ENCODE peak calls at places on chromosomes 11 and 22, in five cellular contexts. G, F, Y, C and N are unnamed samples.

GRCh38 chr22:35572552-35572951 is 31.9 kb downstream of the RASD2 start:
- DNase-seq in G (no peak), F (no peak), Y (no peak), C (no peak), N (no peak)

GRCh38 chr11:4606231-4607015 is 1.6 kb downstream of the TRIM68 start:
- DNase-seq in G (peak), F (no peak), Y (no peak), C (no peak), N (no peak)

GRCh38 chr22:28949788-28950187 is 66.4 kb downstream of the ZNRF3 start:
- DNase-seq in G (no peak), F (no peak), Y (no peak), C (no peak), N (no peak)

GRCh38 chr11:130527648-130528300 is 79.3 kb downstream of the ADAMTS15 start:
- DNase-seq in G (no peak), F (no peak), Y (no peak), C (peak), N (no peak)

GRCh38 chr11:77191429-77191822 is 63.4 kb downstream of the MYO7A start:
- DNase-seq in G (no peak), F (no peak), Y (no peak), C (no peak), N (no peak)

GRCh38 chr22:47163481-47163875 is 401.0 kb downstream of the TBC1D22A start:
- DNase-seq in G (no peak), F (no peak), Y (no peak), C (no peak), N (no peak)

GRCh38 chr11:126680109-126680508 is 320.5 kb downstream of the KIRREL3 start:
- DNase-seq in G (no peak), F (no peak), Y (no peak), C (no peak), N (no peak)

GRCh38 chr11:95517453-95517852 is 272.1 kb downstream of the FAM76B start:
- DNase-seq in G (no peak), F (no peak), Y (no peak), C (no peak), N (no peak)

GRCh38 chr11:33733978-33734377 is 2.2 kb downstream of the CD59 start:
- DNase-seq in G (no peak), F (no peak), Y (no peak), C (no peak), N (no peak)

GRCh38 chr11:131895865-131896264 is 525.5 kb downstream of the NTM start:
- DNase-seq in G (no peak), F (no peak), Y (no peak), C (no peak), N (no peak)

GRCh38 chr11:129285387-129285786 is 90.3 kb upstream of the BARX2 start:
- DNase-seq in G (no peak), F (no peak), Y (no peak), C (no peak), N (no peak)

GRCh38 chr22:23408321-23408720 is 171.8 kb downstream of the IGLL1 start:
- DNase-seq in G (no peak), F (no peak), Y (no peak), C (no peak), N (no peak)

GRCh38 chr11:46845440-46845739 is 690 bp downstream of the CKAP5 start:
- DNase-seq in G (peak), F (no peak), Y (no peak), C (no peak), N (no peak)

GRCh38 chr11:133064152-133064877 is 468.0 kb downstream of the OPCML start:
- DNase-seq in G (no peak), F (no peak), Y (no peak), C (peak), N (peak)

DNA sequence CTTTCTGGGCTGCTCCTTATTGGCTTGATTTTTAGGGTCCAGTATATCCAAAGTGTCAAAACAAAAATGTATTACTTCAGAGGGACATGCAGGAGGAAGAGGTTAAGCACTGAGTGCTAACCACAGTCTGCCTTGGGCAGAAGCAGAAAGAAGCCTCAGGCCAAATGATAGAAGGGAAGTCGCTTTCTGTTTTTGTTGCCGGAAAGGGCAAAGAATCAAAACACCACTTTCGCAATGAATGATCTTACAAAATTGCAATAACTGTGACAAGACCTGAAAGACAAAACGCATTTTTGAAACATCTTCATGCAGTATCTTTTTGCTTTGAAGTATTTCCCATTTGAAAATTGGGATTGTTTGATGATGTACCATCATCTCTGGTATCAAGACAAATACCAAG is 70.1 kb upstream of the PICALM start:
- DNase-seq in G (no peak), F (peak), Y (peak), C (peak), N (no peak)
- H3K4me3 ChIP-seq in G (no peak), F (peak), Y (peak), C (no peak), N (no peak)

DNA sequence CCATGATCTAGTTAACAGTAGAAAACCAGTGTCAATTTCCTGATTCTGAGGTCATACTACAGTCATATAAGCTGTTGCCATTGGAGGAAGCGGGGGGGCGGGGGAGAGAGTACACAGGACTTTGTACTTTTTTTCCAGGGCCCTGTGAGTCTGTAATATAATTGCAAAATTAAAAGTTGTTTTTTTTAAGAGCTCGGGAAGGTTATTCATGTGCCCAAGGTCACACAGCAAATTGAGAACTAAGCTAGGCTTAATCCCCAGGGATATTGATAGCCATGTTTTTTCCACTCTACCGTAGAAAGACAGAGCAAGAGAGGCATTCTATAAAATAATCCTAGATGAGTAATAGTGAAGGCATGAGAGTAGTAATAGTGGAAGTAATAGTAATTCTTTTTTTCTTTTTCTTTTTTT is 312.3 kb downstream of the MN1 start:
- DNase-seq in G (peak), F (no peak), Y (no peak), C (no peak), N (no peak)
- H3K4me3 ChIP-seq in G (no peak), F (no peak), Y (no peak), C (no peak), N (no peak)

GRCh38 chr11:35316161-35316560 is 103.2 kb downstream of the SLC1A2 start:
- DNase-seq in G (no peak), F (no peak), Y (no peak), C (no peak), N (no peak)
- H3K4me3 ChIP-seq in G (no peak), F (no peak), Y (no peak), C (no peak), N (no peak)

GRCh38 chr22:30457964-30458363 is 13.9 kb downstream of the SEC14L3 start:
- DNase-seq in G (no peak), F (no peak), Y (no peak), C (no peak), N (no peak)
- H3K4me3 ChIP-seq in G (no peak), F (no peak), Y (no peak), C (no peak), N (no peak)

DNA sequence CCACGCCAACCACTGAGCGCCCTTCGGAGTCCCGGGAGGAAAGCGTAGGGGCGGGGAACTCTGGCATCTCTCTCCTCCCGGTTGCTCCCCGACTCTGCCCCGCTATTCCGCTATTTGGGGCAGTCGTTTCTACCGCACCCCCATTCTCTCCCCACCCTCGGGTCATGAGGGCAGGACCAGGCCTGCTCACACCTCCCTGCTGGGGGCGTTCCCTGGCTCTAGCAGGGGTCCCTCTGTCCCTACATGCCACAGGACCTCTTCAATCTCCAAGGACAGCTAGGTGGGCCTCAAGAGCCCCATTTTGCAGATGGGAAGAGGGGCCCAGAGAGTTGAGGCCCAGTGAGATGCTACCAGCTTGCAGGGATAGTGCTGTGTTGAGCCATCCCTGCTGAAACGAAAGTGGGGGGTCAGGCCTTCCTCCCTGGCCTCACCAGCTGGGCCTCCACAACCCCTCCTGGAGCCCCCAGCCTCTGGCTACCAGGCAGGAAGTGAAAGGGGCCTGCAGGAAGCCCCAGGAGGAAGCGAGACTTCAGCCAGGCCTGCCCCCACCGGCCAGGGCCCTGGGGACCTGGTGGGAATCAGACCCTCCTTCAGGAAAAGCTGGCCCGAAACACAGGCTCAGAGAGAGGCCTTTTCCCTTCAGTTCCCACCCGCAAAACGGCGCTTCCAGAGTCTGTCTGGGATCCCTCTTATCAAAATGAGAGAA is 5.5 kb upstream of the SHISA8 start:
- DNase-seq in G (no peak), F (peak), Y (no peak), C (no peak), N (no peak)
- H3K4me3 ChIP-seq in G (peak), F (peak), Y (peak), C (no peak), N (no peak)